ENCODE peak calls at places on chromosomes 6 and 20, in four cellular contexts. B, R, N and Y are unnamed samples.

GRCh38 chr6:27894839-27895762 is 17.1 kb downstream of the OR2B2 start:
- DNase-seq in R (peak), N (peak), B (peak), Y (no peak)

GRCh38 chr6:2666906-2667575 is 83.7 kb downstream of the MYLK4 start:
- DNase-seq in B (no peak), N (no peak), R (no peak), Y (no peak)

GRCh38 chr6:145069966-145070365 is 665.4 kb downstream of the EPM2A start:
- DNase-seq in R (no peak), N (no peak), B (peak), Y (no peak)

GRCh38 chr20:46089076-46089337 is 755 bp downstream of the NCOA5 start:
- DNase-seq in N (no peak), B (peak), R (peak), Y (no peak)

GRCh38 chr20:58088105-58088504 is 140.3 kb downstream of the ANKRD60 start:
- DNase-seq in B (no peak), N (no peak), R (no peak), Y (no peak)

GRCh38 chr20:49186535-49187329 is 1.4 kb downstream of the STAU1 start:
- DNase-seq in B (peak), N (peak), R (peak), Y (no peak)

GRCh38 chr6:142918339-142919042 is 26.5 kb downstream of the HIVEP2 start:
- DNase-seq in R (no peak), B (no peak), N (no peak), Y (no peak)

GRCh38 chr20:43544501-43544900 is 14.3 kb upstream of the SGK2 start:
- DNase-seq in B (no peak), N (no peak), R (no peak), Y (no peak)

GRCh38 chr6:162088091-162088490 is 639.5 kb downstream of the PRKN start:
- DNase-seq in R (no peak), B (no peak), N (no peak), Y (no peak)

GRCh38 chr6:109455502-109456282 is at the start of gene MICAL1:
- DNase-seq in B (peak), N (peak), R (peak), Y (no peak)

GRCh38 chr6:9914951-9915350 is 499.9 kb downstream of the TFAP2A start:
- DNase-seq in N (no peak), B (no peak), R (no peak), Y (no peak)